ENCODE peak calls at places on chromosomes 1 and 21, in six cellular contexts. Y is H1, V is K562, F is A549, L is endothelial cell of umbilical vein, C is HepG2. J is an unnamed sample.
A peak's percentile ranks its signal among the peaks of the same experiment; 100 is the strongest.

GRCh38 chr21:44332383-44332782 is 6.8 kb downstream of the CFAP410 start:
- DNase-seq in Y (no peak), V (no peak), F (no peak), L (no peak), C (no peak), J (peak; percentile 39)

GRCh38 chr1:102875756-102876155 is 232.6 kb downstream of the COL11A1 start:
- DNase-seq in Y (no peak), V (no peak), F (no peak), L (no peak), C (no peak), J (no peak)

GRCh38 chr1:211375286-211375818 is 48.7 kb downstream of the TRAF5 start:
- DNase-seq in Y (no peak), V (no peak), F (no peak), L (no peak), C (no peak), J (no peak)

GRCh38 chr21:41640756-41641509 is 125.9 kb downstream of the RIPK4 start:
- DNase-seq in Y (no peak), V (no peak), F (no peak), L (no peak), C (no peak), J (no peak)

GRCh38 chr1:185317034-185317885 is at the start of gene IVNS1ABP:
- DNase-seq in Y (peak; percentile 93), V (peak; percentile 97), F (peak; percentile 96), L (peak; percentile 96), C (peak; percentile 81), J (peak; percentile 94)

GRCh38 chr1:234206651-234207284 is 166.5 kb upstream of the COA6 start:
- DNase-seq in Y (no peak), V (no peak), F (peak; percentile 66), L (no peak), C (peak; percentile 14), J (no peak)

GRCh38 chr21:42941696-42942085 is 16.3 kb upstream of the ERVH48-1 start:
- DNase-seq in Y (no peak), V (no peak), F (no peak), L (no peak), C (no peak), J (peak; percentile 4)

GRCh38 chr1:245260116-245260882 is 105.5 kb downstream of the KIF26B start:
- DNase-seq in Y (no peak), V (no peak), F (no peak), L (no peak), C (no peak), J (no peak)

GRCh38 chr1:162404550-162405160 is 7.3 kb downstream of the SH2D1B start:
- DNase-seq in Y (no peak), V (no peak), F (no peak), L (no peak), C (no peak), J (no peak)

GRCh38 chr1:36420409-36420808 is 22.7 kb upstream of the LSM10 start:
- DNase-seq in Y (no peak), V (no peak), F (no peak), L (no peak), C (no peak), J (no peak)

GRCh38 chr1:70318191-70318590 is 36.3 kb downstream of the ANKRD13C start:
- DNase-seq in Y (no peak), V (no peak), F (no peak), L (no peak), C (no peak), J (no peak)

GRCh38 chr1:85048296-85049064 is at the start of gene MCOLN3:
- DNase-seq in Y (no peak), V (peak; percentile 22), F (peak; percentile 26), L (no peak), C (no peak), J (peak; percentile 68)

GRCh38 chr1:12745126-12745991 is 641 bp upstream of the CFAP107 start:
- DNase-seq in Y (no peak), V (no peak), F (no peak), L (no peak), C (no peak), J (no peak)

GRCh38 chr1:53949023-53949611 is 3.0 kb downstream of the LRRC42 start:
- DNase-seq in Y (no peak), V (peak; percentile 60), F (peak; percentile 47), L (peak; percentile 33), C (peak; percentile 65), J (peak; percentile 44)

DNA sequence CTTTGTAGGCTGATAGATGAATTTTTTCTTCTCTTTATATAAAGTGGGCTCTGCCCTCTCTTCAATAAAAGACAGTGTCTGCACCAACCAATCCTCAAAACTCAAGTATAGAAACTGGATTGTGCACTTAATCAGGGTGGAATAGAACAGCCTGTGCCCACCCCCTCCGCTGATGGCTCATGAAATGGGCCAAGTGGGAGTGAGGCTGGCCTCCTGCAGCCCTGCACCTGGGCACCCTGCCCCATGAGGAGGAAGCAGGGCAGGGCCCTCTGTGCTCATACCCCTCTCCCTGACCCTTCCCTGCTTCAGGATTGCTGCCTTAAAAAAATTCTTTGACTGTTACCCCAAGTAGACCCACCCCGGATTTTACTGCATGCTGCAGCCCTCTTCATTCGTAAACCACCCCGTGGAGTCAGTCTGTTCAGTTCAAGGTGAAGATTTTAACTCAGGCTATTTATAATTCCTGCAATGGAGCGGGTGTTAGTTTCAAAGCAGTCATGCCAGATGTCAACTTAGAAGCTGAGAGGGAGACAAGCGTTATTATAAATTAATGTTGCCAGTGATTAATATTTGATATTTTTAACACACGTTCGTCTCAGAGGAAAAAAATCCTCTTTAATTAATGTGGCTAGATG is 15.8 kb downstream of the PROK1 start:
- DNase-seq in Y (no peak), V (no peak), F (no peak), L (no peak), C (no peak), J (no peak)
- TF ChIP-seq JUN in Y (no peak), V (no peak), F (no peak), L (no peak), C (no peak), J (no peak)

GRCh38 chr21:31092867-31093266 is 54.6 kb upstream of the KRTAP19-8 start:
- DNase-seq in Y (no peak), V (no peak), F (no peak), L (no peak), C (no peak), J (no peak)

GRCh38 chr21:31103163-31103562 is 64.9 kb upstream of the KRTAP19-8 start:
- DNase-seq in Y (no peak), V (no peak), F (no peak), L (no peak), C (no peak), J (no peak)

GRCh38 chr21:31099122-31099521 is 60.8 kb upstream of the KRTAP19-8 start:
- DNase-seq in Y (no peak), V (no peak), F (no peak), L (no peak), C (no peak), J (no peak)

GRCh38 chr21:31103571-31104265 is 65.4 kb upstream of the KRTAP19-8 start:
- DNase-seq in Y (no peak), V (no peak), F (no peak), L (no peak), C (no peak), J (no peak)

DNA sequence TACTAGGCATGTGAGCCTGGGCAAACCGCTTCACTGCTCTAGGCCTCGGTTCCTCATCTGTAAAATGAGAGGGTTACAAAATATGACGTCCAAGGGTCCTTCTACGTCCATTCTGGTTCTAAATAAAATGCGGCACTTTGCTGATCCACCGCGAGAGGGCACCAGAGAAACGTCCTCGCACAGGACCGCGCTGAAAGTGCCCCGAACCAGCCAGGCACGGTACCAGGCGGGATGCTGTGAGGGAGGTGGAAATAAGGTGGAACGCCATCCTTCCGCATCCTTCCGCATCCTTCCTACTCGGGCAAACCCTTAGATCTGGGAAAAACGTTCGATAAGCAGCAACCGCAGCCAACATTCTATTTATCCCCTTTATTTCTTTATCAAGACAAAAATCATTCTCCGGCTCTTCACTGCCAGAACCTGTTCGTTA is 60.3 kb upstream of the KRTAP19-8 start:
- DNase-seq in Y (peak; percentile 36), V (peak; percentile 60), F (peak; percentile 44), L (peak; percentile 49), C (peak; percentile 18), J (peak; percentile 84)
- TF ChIP-seq JUN in Y (no peak), V (no peak), F (no peak), L (no peak), C (no peak), J (no peak)

DNA sequence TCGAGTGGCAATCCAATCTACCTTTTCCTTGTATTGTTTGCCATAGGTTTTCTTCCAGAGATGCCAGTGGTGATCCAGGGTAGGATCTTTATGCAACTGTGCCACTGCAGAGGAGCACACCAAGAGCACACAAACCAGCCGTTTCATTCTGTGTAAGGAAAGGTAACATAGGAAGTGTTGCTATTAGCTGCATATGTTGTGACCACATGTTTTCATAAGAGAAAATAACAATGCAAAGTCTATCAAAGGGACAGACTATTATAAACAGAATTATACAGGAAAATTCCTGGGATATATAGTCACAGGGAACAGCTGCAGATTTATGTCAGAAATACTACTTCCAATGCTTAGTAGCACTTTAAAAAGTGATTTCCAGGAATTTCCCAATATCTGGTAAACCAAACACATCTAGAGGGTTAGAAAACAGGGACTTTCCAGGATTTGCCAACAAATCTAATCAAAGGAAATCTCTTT is 924 bp downstream of the CTSS start:
- DNase-seq in Y (no peak), V (no peak), F (peak; percentile 50), L (peak; percentile 92), C (peak; percentile 1), J (no peak)
- TF ChIP-seq JUN in Y (no peak), V (no peak), F (no peak), L (peak; percentile 86), C (no peak), J (no peak)

DNA sequence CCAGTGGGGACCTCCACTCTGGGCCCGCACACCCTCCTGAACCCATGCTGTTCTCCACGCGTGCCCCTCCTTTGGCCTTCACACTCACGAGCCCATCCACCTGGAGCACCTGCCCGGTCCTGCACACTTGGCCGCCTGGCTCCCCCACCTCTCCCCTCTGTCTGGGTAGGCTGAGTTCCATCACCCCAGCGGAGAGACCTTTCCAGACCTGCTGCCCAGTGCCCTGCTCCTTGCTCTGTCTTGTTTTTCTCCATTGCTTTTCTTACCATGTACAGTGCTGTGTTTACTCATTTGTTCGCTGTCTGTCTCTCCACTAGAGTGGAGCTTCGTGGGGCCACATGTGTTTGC is 351.0 kb upstream of the VAMP3 start:
- DNase-seq in Y (no peak), V (no peak), F (no peak), L (no peak), C (no peak), J (no peak)
- TF ChIP-seq JUN in Y (no peak), V (no peak), F (no peak), L (no peak), C (no peak), J (no peak)

DNA sequence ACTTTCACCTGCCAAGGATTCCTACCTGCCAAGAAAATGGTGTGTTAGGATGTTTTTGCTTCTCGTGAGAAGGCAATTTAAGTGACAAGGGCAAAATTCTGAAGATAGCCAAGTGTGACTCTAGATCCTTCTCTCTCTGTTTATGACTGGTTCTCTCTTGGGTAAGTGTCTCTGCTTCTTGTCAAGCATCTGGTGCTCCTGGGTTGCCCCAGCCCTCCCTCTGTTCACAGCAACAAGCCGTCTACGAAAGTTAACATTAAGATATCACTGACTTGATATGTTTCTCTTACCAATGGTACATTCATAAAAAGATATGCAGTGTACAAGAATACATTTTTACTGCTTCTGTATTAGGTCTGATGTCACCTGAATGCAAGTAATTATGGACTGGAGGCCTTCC is 55.4 kb downstream of the PROX1 start:
- DNase-seq in Y (no peak), V (no peak), F (no peak), L (no peak), C (no peak), J (no peak)
- TF ChIP-seq JUN in Y (no peak), V (no peak), F (no peak), L (no peak), C (no peak), J (no peak)

J was measured in WTC11.